ENCODE peak calls at places on chromosomes 7 and 10, in eight cellular contexts. H, I, B, Q, J, Y, N and R are unnamed samples.

GRCh38 chr7:157641866-157642265 is 305.1 kb downstream of the DNAJB6 start:
- DNase-seq in H (no peak), Y (no peak), B (no peak), Q (no peak), N (no peak), J (no peak), I (no peak), R (no peak)

GRCh38 chr10:79046991-79047874 is 21.5 kb upstream of the ZMIZ1 start:
- DNase-seq in B (no peak), N (no peak), I (no peak), H (no peak), Y (no peak), J (no peak), Q (no peak), R (no peak)

GRCh38 chr10:119538632-119539358 is 3.7 kb downstream of the RGS10 start:
- DNase-seq in Y (no peak), H (no peak), N (no peak), J (no peak), Q (no peak), I (peak; percentile 40), B (no peak), R (no peak)

GRCh38 chr10:61987951-61988379 is 86.5 kb downstream of the ARID5B start:
- DNase-seq in N (no peak), Q (no peak), B (no peak), H (no peak), Y (no peak), I (peak; percentile 90), J (no peak), R (no peak)

GRCh38 chr7:81367335-81367801 is 402.5 kb downstream of the HGF start:
- DNase-seq in Y (no peak), H (no peak), B (no peak), Q (no peak), I (no peak), N (no peak), J (no peak), R (peak; percentile 11)

GRCh38 chr7:81195033-81195432 is 276.2 kb upstream of the SEMA3C start:
- DNase-seq in I (no peak), Y (no peak), B (no peak), J (no peak), H (no peak), N (no peak), Q (no peak), R (peak; percentile 19)

GRCh38 chr7:107025449-107026103 is 18.9 kb upstream of the PRKAR2B start:
- DNase-seq in Q (no peak), J (no peak), Y (no peak), B (no peak), H (no peak), N (no peak), I (no peak), R (no peak)

GRCh38 chr10:28744021-28744420 is 66.7 kb downstream of the BAMBI start:
- DNase-seq in Y (no peak), J (no peak), B (no peak), H (no peak), Q (no peak), N (no peak), I (no peak), R (no peak)

GRCh38 chr7:55437375-55437774 is 72.2 kb downstream of the LANCL2 start:
- DNase-seq in J (no peak), Q (no peak), I (no peak), N (no peak), Y (no peak), B (no peak), H (no peak), R (no peak)

GRCh38 chr10:48496831-48497792 is 107.8 kb downstream of the ARHGAP22 start:
- DNase-seq in B (no peak), Y (no peak), N (no peak), J (no peak), I (no peak), Q (peak; percentile 17), H (no peak), R (peak; percentile 60)

GRCh38 chr7:28840515-28841125 is 117.5 kb downstream of the TRIL start:
- DNase-seq in Y (peak; percentile 23), B (no peak), N (no peak), Q (no peak), J (no peak), I (no peak), H (no peak), R (peak; percentile 23)

GRCh38 chr10:18158698-18159342 is 18.6 kb downstream of the CACNB2 start:
- DNase-seq in Q (no peak), I (no peak), J (no peak), H (no peak), N (no peak), Y (no peak), B (no peak), R (no peak)

GRCh38 chr10:52391927-52392602 is 78.0 kb downstream of the DKK1 start:
- DNase-seq in N (no peak), I (no peak), Q (no peak), Y (no peak), B (no peak), J (no peak), H (no peak), R (no peak)

GRCh38 chr10:29725133-29725720 is 90.5 kb upstream of the SVIL start:
- DNase-seq in Y (no peak), Q (no peak), N (no peak), J (peak; percentile 18), I (no peak), H (peak; percentile 37), B (peak; percentile 57), R (peak; percentile 70)

GRCh38 chr10:73076361-73077183 is 20.1 kb downstream of the P4HA1 start:
- DNase-seq in H (peak; percentile 41), Y (no peak), B (peak; percentile 83), I (peak; percentile 27), J (no peak), N (no peak), Q (no peak), R (peak; percentile 37)

GRCh38 chr7:9937944-9938631 is 1035.6 kb upstream of the PHF14 start:
- DNase-seq in I (no peak), B (no peak), N (no peak), Y (no peak), H (no peak), J (no peak), Q (peak; percentile 78), R (no peak)

GRCh38 chr10:86357676-86358075 is 8.9 kb downstream of the GRID1 start:
- DNase-seq in J (no peak), I (no peak), N (no peak), Y (no peak), B (no peak), H (no peak), Q (no peak), R (no peak)

GRCh38 chr10:86520871-86521619 is 547 bp downstream of the WAPL start:
- DNase-seq in H (peak; percentile 66), Y (peak; percentile 67), B (peak; percentile 47), I (peak; percentile 58), J (peak; percentile 50), N (no peak), Q (no peak), R (peak; percentile 74)

GRCh38 chr7:139496528-139496927 is 13.1 kb upstream of the KLRG2 start:
- DNase-seq in I (no peak), Y (no peak), Q (no peak), H (no peak), J (no peak), B (no peak), N (no peak), R (no peak)
- TF ChIP-seq CTCF in I (no peak), Y (no peak), Q (no peak), H (no peak), J (no peak), B (no peak), N (no peak), R (no peak)

GRCh38 chr7:44375236-44375699 is 49.9 kb upstream of the CAMK2B start:
- DNase-seq in Y (no peak), Q (no peak), H (no peak), B (no peak), N (no peak), I (no peak), J (peak; percentile 62), R (no peak)
- TF ChIP-seq CTCF in Y (peak; percentile 19), Q (peak; percentile 48), H (no peak), B (peak; percentile 58), N (peak; percentile 28), I (peak; percentile 41), J (peak; percentile 57), R (peak; percentile 14)

GRCh38 chr7:7331523-7331922 is 149.2 kb downstream of the C1GALT1 start:
- DNase-seq in Y (no peak), I (no peak), J (no peak), B (no peak), Q (no peak), N (no peak), H (no peak), R (no peak)

GRCh38 chr7:7327423-7327822 is 145.1 kb downstream of the C1GALT1 start:
- DNase-seq in H (no peak), I (no peak), Q (no peak), N (no peak), B (no peak), J (no peak), Y (no peak), R (no peak)

GRCh38 chr7:7329321-7329720 is 147.0 kb downstream of the C1GALT1 start:
- DNase-seq in N (no peak), J (no peak), H (no peak), I (no peak), Y (no peak), B (no peak), Q (no peak), R (no peak)

GRCh38 chr7:7333610-7334009 is 151.3 kb downstream of the C1GALT1 start:
- DNase-seq in J (no peak), H (no peak), Q (no peak), B (no peak), I (no peak), Y (no peak), N (no peak), R (no peak)

DNA sequence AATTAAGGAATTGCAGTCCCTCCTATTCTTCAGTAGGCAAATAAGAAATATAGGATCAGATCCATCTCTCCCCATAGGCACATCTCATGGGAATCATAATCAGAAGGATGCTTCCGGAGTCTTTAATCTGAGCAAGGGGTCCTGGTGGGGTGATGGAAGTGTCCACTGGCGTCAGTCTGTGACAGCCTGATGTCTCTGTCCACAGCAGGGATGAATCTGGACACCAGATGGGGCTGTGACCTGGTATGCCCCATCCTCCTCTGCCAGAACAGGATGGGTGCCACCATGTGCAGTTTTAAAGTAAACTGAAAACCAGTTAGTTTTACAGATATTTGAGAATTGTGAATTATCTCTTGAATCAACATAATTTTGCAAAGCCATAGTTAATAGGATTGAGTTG is 148.7 kb downstream of the C1GALT1 start:
- DNase-seq in Q (no peak), H (no peak), Y (peak; percentile 8), B (no peak), N (no peak), J (no peak), I (no peak), R (no peak)
- TF ChIP-seq CTCF in Q (no peak), H (no peak), Y (no peak), B (no peak), N (no peak), J (no peak), I (no peak), R (no peak)

DNA sequence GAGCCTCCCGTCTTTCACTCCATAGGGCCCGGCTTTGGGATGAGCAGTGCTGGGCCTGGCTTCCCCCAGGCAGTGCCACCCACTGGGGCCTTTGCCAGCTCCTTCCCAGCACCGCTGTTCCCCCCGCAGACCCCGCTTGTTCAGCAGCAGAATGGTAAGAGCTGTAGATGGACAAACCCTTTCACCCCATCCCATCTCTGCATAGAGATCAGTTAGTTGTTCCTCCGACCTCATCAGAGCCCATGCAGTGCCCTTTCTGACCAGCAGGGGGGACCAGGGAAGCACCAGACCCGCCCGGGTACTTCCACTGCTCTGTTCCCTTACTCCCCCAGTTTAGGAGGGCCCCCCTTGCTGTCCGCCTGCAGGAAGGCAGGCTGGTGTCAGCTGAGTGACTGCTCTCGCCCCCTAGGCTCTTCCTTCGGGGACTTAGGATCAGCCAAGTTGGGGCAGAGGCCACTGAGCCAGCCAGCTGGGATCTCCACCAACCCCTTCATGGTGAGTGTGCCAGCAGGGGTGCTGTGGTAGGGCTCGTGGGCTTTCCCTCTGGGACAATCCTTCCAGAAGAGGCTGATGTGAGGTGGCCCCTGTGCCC is 9.8 kb downstream of the SAP25 start:
- DNase-seq in I (peak; percentile 75), B (peak; percentile 82), H (peak; percentile 88), N (peak; percentile 58), J (peak; percentile 84), Y (peak; percentile 84), Q (no peak), R (peak; percentile 85)
- TF ChIP-seq CTCF in I (peak; percentile 93), B (peak; percentile 90), H (peak; percentile 93), N (peak; percentile 95), J (peak; percentile 96), Y (peak; percentile 72), Q (peak; percentile 99), R (peak; percentile 81)